ENCODE peak calls at places on chromosomes 12 and 14, in seven cellular contexts. Q is GM04504; L is naive thymus-derived CD8-positive, alpha-beta T cell; A is uterus; G is amniotic epithelial cell; O is fibroblast of the aortic adventitia; Z is NCI-H1105 treated with DMSO at 0.1 percent for 48 hours. F is an unnamed sample.

GRCh38 chr12:124523071-124523470 is 44.3 kb downstream of the NCOR2 start:
- DNase-seq in Z (peak; percentile 98), A (peak; percentile 27), L (no peak), G (no peak), O (no peak), Q (no peak), F (no peak)

GRCh38 chr12:28933864-28934527 is 215.1 kb upstream of the FAR2 start:
- DNase-seq in O (peak; percentile 56), G (no peak), A (no peak), Q (no peak), L (no peak), Z (no peak), F (no peak)

GRCh38 chr12:32240833-32241232 is 134.2 kb downstream of the BICD1 start:
- DNase-seq in O (no peak), L (no peak), A (no peak), Z (no peak), Q (no peak), G (peak; percentile 40), F (no peak)

GRCh38 chr14:22159968-22160367 is 429.1 kb downstream of the DAD1 start:
- DNase-seq in Q (no peak), G (no peak), Z (no peak), O (no peak), L (no peak), A (no peak), F (no peak)

GRCh38 chr14:72261068-72261467 is 328.8 kb downstream of the RGS6 start:
- DNase-seq in G (no peak), Q (no peak), A (no peak), Z (no peak), O (no peak), L (no peak), F (no peak)

GRCh38 chr12:3816266-3816665 is 56.9 kb downstream of the PARP11 start:
- DNase-seq in Z (no peak), G (no peak), L (no peak), Q (no peak), O (no peak), A (no peak), F (no peak)

GRCh38 chr14:32077081-32078029 is at the start of gene ARHGAP5:
- DNase-seq in O (peak; percentile 15), Z (peak; percentile 67), Q (peak; percentile 9), A (no peak), L (peak; percentile 57), G (peak; percentile 21), F (no peak)

GRCh38 chr14:61516957-61517356 is 178.4 kb upstream of the HIF1A start:
- DNase-seq in O (peak; percentile 78), A (no peak), L (no peak), Q (no peak), Z (no peak), G (no peak), F (no peak)

GRCh38 chr14:58865520-58866281 is 227.9 kb downstream of the DACT1 start:
- DNase-seq in Q (no peak), L (no peak), O (peak; percentile 90), G (peak; percentile 24), Z (no peak), A (no peak), F (no peak)